ENCODE peak calls at places on chromosomes 16 and 17, in four cellular contexts. A is progenitor cell of endocrine pancreas, R is tibial artery, Q is cardiac fibroblast. L is an unnamed sample.

GRCh38 chr17:37110012-37110701 is 161.4 kb downstream of the AATF start:
- DNase-seq in A (no peak), R (no peak), Q (no peak), L (no peak)

GRCh38 chr17:70076189-70076588 is 1.2 kb downstream of the KCNJ16 start:
- DNase-seq in A (no peak), R (no peak), Q (peak), L (no peak)

GRCh38 chr16:50298075-50298460 is 31.7 kb downstream of the ADCY7 start:
- DNase-seq in A (no peak), R (peak), Q (no peak), L (no peak)

GRCh38 chr17:38584350-38584925 is 21.3 kb downstream of the SRCIN1 start:
- DNase-seq in A (peak), R (peak), Q (peak), L (peak)

GRCh38 chr16:725463-726187 is 618 bp downstream of the CCDC78 start:
- DNase-seq in A (no peak), R (no peak), Q (no peak), L (no peak)

GRCh38 chr17:53721101-53721500 is 101.6 kb upstream of the KIF2B start:
- DNase-seq in A (no peak), R (no peak), Q (peak), L (no peak)

GRCh38 chr17:75512946-75513666 is 2.2 kb downstream of the CASKIN2 start:
- DNase-seq in A (no peak), R (no peak), Q (peak), L (no peak)

GRCh38 chr16:87789437-87790277 is 23.9 kb upstream of the KLHDC4 start:
- DNase-seq in A (no peak), R (no peak), Q (peak), L (no peak)

GRCh38 chr16:16120044-16120381 is 103.3 kb downstream of the ABCC6 start:
- DNase-seq in A (no peak), R (no peak), Q (no peak), L (no peak)

GRCh38 chr17:29256735-29257466 is 10.2 kb downstream of the CRYBA1 start:
- DNase-seq in A (no peak), R (no peak), Q (peak), L (no peak)

GRCh38 chr16:24198807-24199533 is 57.2 kb upstream of the CACNG3 start:
- DNase-seq in A (no peak), R (no peak), Q (no peak), L (no peak)

GRCh38 chr17:63988741-63989621 is 9.2 kb upstream of the PRR29 start:
- DNase-seq in A (no peak), R (no peak), Q (no peak), L (peak)

GRCh38 chr16:81701296-81701970 is 77.7 kb upstream of the PLCG2 start:
- DNase-seq in A (no peak), R (no peak), Q (no peak), L (no peak)

GRCh38 chr17:79114455-79115301 is 40.1 kb downstream of the ENGASE start:
- DNase-seq in A (no peak), R (no peak), Q (no peak), L (no peak)

GRCh38 chr16:22373662-22374310 is 633 bp downstream of the CDR2 start:
- DNase-seq in A (peak), R (peak), Q (peak), L (peak)

GRCh38 chr16:3583303-3584038 is 6.3 kb upstream of the NLRC3 start:
- DNase-seq in A (no peak), R (no peak), Q (no peak), L (no peak)

GRCh38 chr16:78227855-78228254 is 128.4 kb downstream of the WWOX start:
- DNase-seq in A (no peak), R (no peak), Q (no peak), L (peak)

GRCh38 chr16:87993901-87994300 is 42.7 kb downstream of the BANP start:
- DNase-seq in A (no peak), R (no peak), Q (no peak), L (no peak)

GRCh38 chr17:83199500-83200201 is 120.2 kb downstream of the METRNL start:
- DNase-seq in A (no peak), R (peak), Q (peak), L (no peak)

DNA sequence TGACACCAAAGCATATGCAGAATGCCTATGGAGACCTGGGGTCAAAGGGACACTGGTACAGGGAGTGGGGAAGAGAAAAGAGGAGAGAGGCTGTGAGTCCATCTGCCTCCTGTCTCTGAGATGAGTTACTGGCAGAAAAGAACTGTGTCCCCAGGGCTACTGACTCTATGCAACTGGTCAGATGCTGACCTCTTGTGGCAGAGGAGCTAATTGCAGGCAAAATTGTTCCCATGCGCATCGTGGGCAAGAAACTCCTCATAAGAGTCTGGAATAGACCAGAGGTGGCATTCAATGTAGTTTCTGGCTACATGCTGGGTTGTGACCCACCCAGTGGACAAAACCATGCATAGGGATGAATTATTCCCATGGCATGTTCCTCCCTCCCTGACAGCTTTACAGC is 26.1 kb upstream of the MLKL start:
- DNase-seq in A (no peak), R (no peak), Q (peak), L (no peak)
- TF ChIP-seq CTCF in A (peak), R (no peak), Q (peak), L (peak)

GRCh38 chr16:72264776-72265175 is 92.8 kb upstream of the PMFBP1 start:
- DNase-seq in A (no peak), R (no peak), Q (no peak), L (no peak)

GRCh38 chr16:72271841-72272240 is 99.9 kb upstream of the PMFBP1 start:
- DNase-seq in A (no peak), R (no peak), Q (no peak), L (no peak)

DNA sequence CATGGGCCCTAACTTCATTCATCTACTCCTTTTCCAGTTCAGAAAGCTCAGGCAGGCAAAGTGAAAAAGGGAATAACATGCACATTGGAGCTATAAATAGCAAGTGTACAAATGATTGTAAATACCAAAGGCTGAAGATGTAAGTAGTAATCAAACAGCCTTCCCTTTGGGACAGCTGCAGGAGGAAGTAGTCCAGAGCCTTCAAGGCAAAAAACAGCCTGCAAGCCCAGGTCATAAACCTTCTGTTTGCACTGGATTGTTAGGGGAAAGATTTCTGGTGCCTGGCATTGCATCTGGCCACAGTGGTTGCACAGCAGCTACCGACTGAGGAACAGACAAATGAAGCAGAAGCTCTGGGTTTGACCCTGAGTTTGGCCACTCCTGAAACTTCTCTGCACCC is 98.6 kb upstream of the PMFBP1 start:
- DNase-seq in A (no peak), R (no peak), Q (no peak), L (no peak)
- TF ChIP-seq CTCF in A (no peak), R (no peak), Q (no peak), L (no peak)

GRCh38 chr17:43366809-43367587 is 31.8 kb upstream of the ARL4D start:
- DNase-seq in A (no peak), R (no peak), Q (no peak), L (no peak)

GRCh38 chr17:43363181-43363925 is 35.4 kb upstream of the ARL4D start:
- DNase-seq in A (no peak), R (no peak), Q (no peak), L (no peak)

GRCh38 chr17:43363926-43364285 is 34.9 kb upstream of the ARL4D start:
- DNase-seq in A (no peak), R (no peak), Q (no peak), L (no peak)

GRCh38 chr17:43367588-43368242 is 31.1 kb upstream of the ARL4D start:
- DNase-seq in A (no peak), R (no peak), Q (peak), L (no peak)

DNA sequence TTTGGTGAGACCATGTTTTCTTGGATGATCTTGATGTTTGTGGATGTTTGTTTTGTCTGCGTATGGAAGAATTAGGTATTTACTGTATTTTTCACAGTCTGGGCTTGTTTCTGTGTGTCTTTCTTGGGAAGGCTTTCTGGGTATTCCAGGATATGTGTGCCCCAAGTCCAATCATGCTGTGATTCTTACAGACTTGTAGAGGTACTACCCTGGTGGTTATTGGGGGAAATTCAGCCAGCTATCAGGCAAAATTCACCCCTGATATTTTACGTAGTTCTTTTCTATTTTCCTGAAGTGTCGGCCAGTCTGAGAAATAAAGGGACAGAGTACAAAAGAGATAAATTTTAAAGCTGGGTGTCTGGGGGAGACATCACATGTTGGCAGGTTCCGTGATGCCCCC is 33.4 kb upstream of the ARL4D start:
- DNase-seq in A (no peak), R (no peak), Q (no peak), L (no peak)
- TF ChIP-seq CTCF in A (no peak), R (no peak), Q (peak), L (peak)

GRCh38 chr17:40445769-40446468 is 2.7 kb downstream of the IGFBP4 start:
- DNase-seq in A (no peak), R (no peak), Q (peak), L (no peak)
- TF ChIP-seq CTCF in A (peak), R (peak), Q (peak), L (no peak)

GRCh38 chr16:63289834-63290460 is 1253.7 kb upstream of the CDH8 start:
- DNase-seq in A (peak), R (peak), Q (peak), L (peak)
- TF ChIP-seq CTCF in A (peak), R (no peak), Q (peak), L (peak)

GRCh38 chr17:17702821-17703607 is 21.8 kb downstream of the RAI1 start:
- DNase-seq in A (no peak), R (no peak), Q (no peak), L (peak)
- TF ChIP-seq CTCF in A (peak), R (no peak), Q (peak), L (no peak)

L was measured in glutamatergic neuron.